ENCODE peak calls at places on chromosomes 12 and 14, in four cellular contexts. D is Calu3, F is amygdala, K is anterior cingulate cortex. B is an unnamed sample.
A peak's percentile ranks its signal among the peaks of the same experiment; 100 is the strongest.

GRCh38 chr14:67413806-67414769 is 2.1 kb upstream of the PLEK2 start:
- DNase-seq in K (no peak), F (no peak), D (peak; percentile 65), B (no peak)

GRCh38 chr14:75995372-75996041 is 9.9 kb downstream of the IFT43 start:
- DNase-seq in D (no peak), F (no peak), K (no peak), B (no peak)

GRCh38 chr12:64943686-64944085 is 119.2 kb downstream of the TBC1D30 start:
- DNase-seq in F (no peak), K (no peak), D (no peak), B (no peak)

GRCh38 chr12:112160611-112161010 is 35.3 kb downstream of the TRAFD1 start:
- DNase-seq in D (no peak), F (no peak), K (no peak), B (no peak)

GRCh38 chr12:122304924-122305323 is 38.6 kb upstream of the VPS33A start:
- DNase-seq in D (no peak), F (no peak), K (no peak), B (no peak)

GRCh38 chr12:85016423-85016822 is 19.7 kb downstream of the TSPAN19 start:
- DNase-seq in K (no peak), D (no peak), F (no peak), B (no peak)

GRCh38 chr14:98131406-98131805 is 1140.6 kb downstream of the BCL11B start:
- DNase-seq in K (no peak), D (no peak), F (no peak), B (no peak)

GRCh38 chr14:34604990-34605389 is 25.0 kb downstream of the SNX6 start:
- DNase-seq in D (no peak), K (no peak), F (no peak), B (no peak)

GRCh38 chr12:2324375-2324774 is 271.6 kb downstream of the CACNA1C start:
- DNase-seq in F (no peak), D (no peak), K (no peak), B (no peak)

GRCh38 chr12:100926669-100927248 is 132.2 kb downstream of the ANO4 start:
- DNase-seq in F (no peak), D (peak; percentile 65), K (no peak), B (no peak)

GRCh38 chr14:68397827-68398226 is 395.0 kb downstream of the ZFP36L1 start:
- DNase-seq in F (no peak), D (no peak), K (no peak), B (no peak)

GRCh38 chr14:99007795-99008194 is 264.2 kb downstream of the BCL11B start:
- DNase-seq in K (no peak), D (no peak), F (no peak), B (no peak)

GRCh38 chr12:107457536-107457935 is 228.1 kb upstream of the PWP1 start:
- DNase-seq in F (no peak), K (no peak), D (no peak), B (no peak)

GRCh38 chr14:71780075-71780474 is 152.2 kb upstream of the RGS6 start:
- DNase-seq in D (no peak), K (no peak), F (no peak), B (no peak)

GRCh38 chr14:74945261-74945851 is 10.0 kb downstream of the PGF start:
- DNase-seq in K (no peak), D (peak; percentile 52), F (no peak), B (no peak)

GRCh38 chr14:47917344-47917954 is 242.0 kb upstream of the MDGA2 start:
- DNase-seq in F (no peak), K (no peak), D (peak; percentile 13), B (no peak)

GRCh38 chr12:15599266-15600037 is 189.7 kb downstream of the EPS8 start:
- DNase-seq in F (no peak), D (peak; percentile 13), K (no peak), B (no peak)

GRCh38 chr14:104889374-104889755 is 24.3 kb downstream of the CEP170B start:
- DNase-seq in F (no peak), K (no peak), D (no peak), B (no peak)

GRCh38 chr12:113207621-113208040 is 13.6 kb upstream of the TPCN1 start:
- DNase-seq in D (no peak), F (no peak), K (no peak), B (no peak)

GRCh38 chr14:39015360-39015961 is 87.6 kb downstream of the SEC23A start:
- DNase-seq in D (peak; percentile 24), F (peak; percentile 2), K (no peak), B (no peak)

GRCh38 chr12:109295764-109296425 is 13.2 kb downstream of the FOXN4 start:
- DNase-seq in F (no peak), D (no peak), K (no peak), B (no peak)

GRCh38 chr12:219891-220352 is 6.0 kb upstream of the SLC6A12 start:
- DNase-seq in K (no peak), F (peak; percentile 30), D (peak; percentile 89), B (peak; percentile 12)

GRCh38 chr14:103500148-103500990 is 22.3 kb downstream of the CKB start:
- DNase-seq in D (peak; percentile 86), F (peak; percentile 63), K (peak; percentile 78), B (peak; percentile 78)

GRCh38 chr12:65962921-65963883 is 138.9 kb downstream of the HMGA2 start:
- DNase-seq in K (no peak), D (peak; percentile 47), F (no peak), B (no peak)

B was measured in C1 segment of cervical spinal cord.